ENCODE peak calls at places on chromosome 9, in nine cellular contexts. B is Peyer's patch, L is mesendoderm, A is heart right ventricle, O is vagina, I is upper lobe of right lung, E is tibial nerve, T is neuronal stem cell, S is HCT116. H is an unnamed sample. For H3K27me3, the result is how much of the 10 kb centered on the place peaks cover.

GRCh38 chr9:129569506-129570449 is 51.1 kb downstream of the C9orf50 start:
- DNase-seq in S (peak), O (no peak), L (peak), I (no peak), T (no peak), E (no peak), A (no peak), B (no peak), H (peak)

GRCh38 chr9:100579665-100580064 is 1.8 kb downstream of the CAVIN4 start:
- DNase-seq in S (no peak), E (no peak), T (no peak), O (no peak), L (peak), A (no peak), B (no peak), I (no peak), H (no peak)

GRCh38 chr9:2354856-2355255 is 266.7 kb upstream of the VLDLR start:
- DNase-seq in T (no peak), I (no peak), B (no peak), A (no peak), S (no peak), E (no peak), L (no peak), O (no peak), H (no peak)

GRCh38 chr9:104817437-104817836 is 53.5 kb downstream of the NIPSNAP3B start:
- DNase-seq in S (no peak), L (no peak), E (no peak), A (no peak), T (no peak), B (no peak), I (no peak), O (no peak), H (no peak)

GRCh38 chr9:90038778-90039177 is 434.0 kb downstream of the GADD45G start:
- DNase-seq in L (no peak), O (peak), T (peak), I (no peak), B (no peak), S (no peak), A (no peak), E (no peak), H (no peak)

GRCh38 chr9:69877852-69878507 is 57.4 kb downstream of the CFAP95 start:
- DNase-seq in T (no peak), L (peak), O (no peak), A (no peak), B (no peak), S (peak), E (no peak), I (no peak), H (peak)

GRCh38 chr9:104429147-104429546 is 74.9 kb upstream of the OR13F1 start:
- DNase-seq in E (no peak), B (peak), I (peak), A (no peak), L (no peak), T (no peak), S (no peak), O (no peak), H (no peak)

GRCh38 chr9:82247318-82247717 is 258.7 kb downstream of the SPATA31D1 start:
- DNase-seq in I (no peak), O (no peak), L (peak), A (peak), B (no peak), E (no peak), S (no peak), T (no peak), H (no peak)

GRCh38 chr9:68672625-68673024 is 32.4 kb upstream of the PIP5K1B start:
- DNase-seq in S (no peak), I (no peak), O (no peak), E (no peak), T (no peak), L (no peak), A (no peak), B (no peak), H (no peak)

GRCh38 chr9:10250200-10250599 is 362.6 kb downstream of the PTPRD start:
- DNase-seq in L (no peak), I (no peak), O (no peak), E (no peak), A (no peak), S (no peak), B (no peak), T (no peak), H (peak)

GRCh38 chr9:87336914-87337333 is 160.7 kb upstream of the DAPK1 start:
- DNase-seq in A (peak), I (no peak), O (no peak), S (peak), E (no peak), L (peak), T (peak), B (no peak), H (peak)

GRCh38 chr9:130368631-130369103 is 76.1 kb upstream of the ASS1 start:
- DNase-seq in O (no peak), T (no peak), S (no peak), I (no peak), L (peak), A (no peak), B (no peak), E (no peak), H (no peak)

GRCh38 chr9:89742660-89743059 is 137.8 kb downstream of the GADD45G start:
- DNase-seq in L (no peak), S (no peak), A (no peak), I (no peak), O (no peak), B (no peak), E (no peak), T (no peak), H (no peak)

GRCh38 chr9:108057421-108058136 is 568.0 kb upstream of the KLF4 start:
- DNase-seq in B (no peak), E (no peak), O (no peak), L (no peak), S (no peak), A (no peak), T (no peak), I (no peak), H (peak)

GRCh38 chr9:82637368-82637767 is 425.6 kb downstream of the RASEF start:
- DNase-seq in O (no peak), A (no peak), T (no peak), L (no peak), B (no peak), S (no peak), E (no peak), I (no peak), H (no peak)

GRCh38 chr9:124835026-124835501 is 18.2 kb upstream of the WDR38 start:
- DNase-seq in S (no peak), A (peak), E (peak), B (peak), I (no peak), L (no peak), T (no peak), O (no peak), H (peak)

GRCh38 chr9:124834586-124834985 is 18.7 kb upstream of the WDR38 start:
- DNase-seq in L (no peak), O (no peak), E (no peak), S (peak), T (no peak), A (no peak), B (peak), I (no peak), H (peak)

GRCh38 chr9:91308144-91308543 is 53.6 kb downstream of the AUH start:
- DNase-seq in B (no peak), O (no peak), S (no peak), A (no peak), L (no peak), I (no peak), E (no peak), T (no peak), H (no peak)

GRCh38 chr9:121958530-121958929 is 134.6 kb downstream of the TTLL11 start:
- DNase-seq in B (no peak), T (no peak), O (no peak), S (no peak), E (no peak), I (no peak), L (no peak), A (no peak), H (peak)

GRCh38 chr9:133945314-133945975 is 46.7 kb downstream of the VAV2 start:
- DNase-seq in L (no peak), S (no peak), B (no peak), O (no peak), A (no peak), T (no peak), E (no peak), I (peak), H (no peak)

GRCh38 chr9:110828148-110828730 is 159.6 kb downstream of the MUSK start:
- DNase-seq in B (no peak), S (no peak), I (no peak), A (peak), E (peak), L (no peak), O (no peak), T (no peak), H (no peak)

GRCh38 chr9:107606149-107606790 is 116.7 kb upstream of the KLF4 start:
- DNase-seq in B (peak), O (no peak), L (no peak), E (no peak), S (no peak), T (no peak), I (no peak), A (no peak), H (no peak)

GRCh38 chr9:124660341-124660801 is 110.7 kb downstream of the NR6A1 start:
- DNase-seq in B (no peak), S (no peak), I (no peak), T (peak), L (peak), O (no peak), E (no peak), A (no peak), H (peak)

GRCh38 chr9:136370687-136371530 is 2.6 kb downstream of the CARD9 start:
- DNase-seq in S (no peak), L (no peak), T (no peak), A (no peak), B (no peak), E (no peak), I (no peak), O (no peak), H (no peak)

GRCh38 chr9:135209136-135209535 is 121.7 kb downstream of the OLFM1 start:
- DNase-seq in T (no peak), L (no peak), O (no peak), I (no peak), S (no peak), B (no peak), A (no peak), E (no peak), H (no peak)

GRCh38 chr9:130501645-130502044 is 56.9 kb downstream of the ASS1 start:
- DNase-seq in B (no peak), A (no peak), T (no peak), I (no peak), O (no peak), E (no peak), L (peak), S (no peak), H (no peak)

GRCh38 chr9:73183917-73184861 is 32.5 kb downstream of the ANXA1 start:
- DNase-seq in A (no peak), S (peak), L (peak), I (no peak), B (no peak), T (no peak), E (no peak), O (no peak), H (peak)

GRCh38 chr9:19030899-19031298 is 2.1 kb downstream of the SAXO1 start:
- DNase-seq in A (no peak), I (no peak), S (no peak), B (no peak), L (no peak), T (no peak), E (no peak), O (no peak), H (peak)

GRCh38 chr9:29311221-29311620 is 1737.9 kb upstream of the C9orf72 start:
- DNase-seq in I (no peak), B (no peak), A (no peak), O (no peak), T (no peak), E (no peak), L (no peak), S (no peak), H (peak)

GRCh38 chr9:73118297-73118696 is 33.4 kb upstream of the ANXA1 start:
- DNase-seq in E (no peak), A (no peak), B (no peak), S (no peak), O (no peak), I (no peak), T (no peak), L (no peak), H (peak)

GRCh38 chr9:93667627-93668026 is 91.2 kb downstream of the PHF2 start:
- DNase-seq in L (no peak), T (no peak), I (peak), O (no peak), A (no peak), E (no peak), B (peak), S (no peak), H (no peak)

GRCh38 chr9:35771079-35771441 is 17.0 kb upstream of the MSMP start:
- DNase-seq in I (no peak), O (no peak), L (no peak), A (peak), B (no peak), E (no peak), T (no peak), S (no peak), H (peak)

GRCh38 chr9:36913393-36914211 is 120.5 kb downstream of the PAX5 start:
- DNase-seq in A (no peak), L (no peak), O (no peak), E (no peak), S (no peak), B (no peak), I (no peak), T (no peak), H (no peak)

GRCh38 chr9:96461336-96461735 is 11.4 kb downstream of the HABP4 start:
- DNase-seq in B (no peak), O (no peak), T (no peak), I (no peak), S (no peak), A (no peak), L (no peak), E (no peak), H (no peak)

GRCh38 chr9:96459268-96460007 is 9.5 kb downstream of the HABP4 start:
- DNase-seq in S (no peak), B (no peak), E (no peak), L (no peak), I (no peak), T (no peak), O (no peak), A (no peak), H (peak)

GRCh38 chr9:96462538-96462937 is 12.6 kb downstream of the HABP4 start:
- DNase-seq in E (no peak), S (no peak), L (peak), T (no peak), B (no peak), O (no peak), I (no peak), A (no peak), H (no peak)

GRCh38 chr9:96460470-96460869 is 10.5 kb downstream of the HABP4 start:
- DNase-seq in B (no peak), O (no peak), L (no peak), S (no peak), A (no peak), E (no peak), T (no peak), I (no peak), H (no peak)

GRCh38 chr9:96460877-96461276 is 10.9 kb downstream of the HABP4 start:
- DNase-seq in O (no peak), S (no peak), B (no peak), I (no peak), A (no peak), L (no peak), E (no peak), T (no peak), H (no peak)
- H3K27ac ChIP-seq in O (peak), S (no peak), B (no peak), I (no peak), A (no peak), L (no peak), E (no peak), T (no peak), H (no peak)

GRCh38 chr9:132410642-132411041 is 631 bp downstream of the CFAP77 start:
- DNase-seq in T (no peak), B (no peak), E (no peak), A (no peak), L (no peak), O (no peak), S (no peak), I (no peak), H (no peak)
- H3K4me3 ChIP-seq in T (no peak), B (peak), E (peak), A (peak), L (no peak), O (peak), S (peak), I (peak), H (peak)

GRCh38 chr9:114824130-114824529 is 18.3 kb upstream of the TNFSF15 start:
- DNase-seq in E (no peak), T (no peak), O (no peak), L (no peak), B (no peak), A (no peak), I (no peak), S (no peak), H (no peak)
- H3K27me3 ChIP-seq in E (under half), T (under half), O (under half), L (under half), B (under half), A (under half), I (under half), S (under half), H (under half)

DNA sequence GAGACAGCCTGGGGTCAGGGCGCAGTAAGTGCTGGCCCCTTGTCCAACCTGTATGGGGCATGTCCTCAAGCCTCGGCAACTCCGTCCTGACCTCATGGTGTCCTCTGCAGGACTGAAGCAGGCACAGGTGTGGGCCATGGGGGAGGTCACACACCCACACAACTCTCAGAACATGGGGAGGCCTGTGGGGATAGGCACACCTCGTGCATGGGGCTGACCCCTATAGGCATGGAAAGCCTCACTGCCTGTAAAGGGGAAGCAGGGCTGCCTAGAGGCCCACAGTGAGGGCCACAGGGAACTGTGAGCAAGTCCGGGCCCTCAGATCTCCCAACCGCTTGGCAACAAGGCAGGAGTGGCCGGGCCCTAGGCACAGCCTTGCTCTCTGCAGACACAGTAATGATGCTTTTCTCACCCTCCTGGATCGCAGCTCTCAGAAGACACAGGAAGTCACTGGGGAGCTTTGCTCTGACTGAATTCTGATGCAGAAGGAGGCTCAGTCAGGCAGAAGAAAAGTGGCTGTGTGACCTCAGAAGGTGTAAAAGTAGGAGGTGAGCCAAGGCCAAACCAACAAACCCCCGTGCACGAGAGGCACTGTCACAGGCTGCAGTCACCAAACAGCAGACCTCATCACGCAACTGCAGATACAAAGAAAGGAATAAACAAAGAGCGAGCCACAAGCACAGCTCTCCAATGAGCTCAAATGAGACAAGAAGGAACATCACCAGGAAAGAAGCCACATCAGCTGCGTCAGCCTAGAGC is 5.4 kb downstream of the IPPK start:
- DNase-seq in L (peak), I (peak), T (no peak), A (no peak), S (no peak), E (no peak), O (peak), B (no peak), H (no peak)
- H3K27ac ChIP-seq in L (no peak), I (no peak), T (no peak), A (peak), S (no peak), E (peak), O (no peak), B (no peak), H (no peak)

H was measured in PC-3.